ENCODE peak calls at places on chromosomes 13 and 19, in four cellular contexts. One of them, this sample, is unnamed.

GRCh38 chr19:45443462-45444317 is 20.0 kb upstream of the ERCC1 start:
- DNase-seq in B cell: peak; percentile 81
- DNase-seq in astrocyte of the spinal cord: peak; percentile 85
- DNase-seq in heart right ventricle: peak; percentile 99
- DNase-seq in this sample: peak; percentile 97

GRCh38 chr19:4303778-4304508 is 455 bp upstream of the FSD1 start:
- DNase-seq in B cell: no peak
- DNase-seq in astrocyte of the spinal cord: no peak
- DNase-seq in heart right ventricle: no peak
- DNase-seq in this sample: peak; percentile 18

GRCh38 chr13:41065098-41065497 is 3.8 kb downstream of the WBP4 start:
- DNase-seq in B cell: no peak
- DNase-seq in astrocyte of the spinal cord: peak; percentile 90
- DNase-seq in heart right ventricle: no peak
- DNase-seq in this sample: no peak

GRCh38 chr13:114109646-114110045 is 22.8 kb downstream of the RASA3 start:
- DNase-seq in B cell: no peak
- DNase-seq in astrocyte of the spinal cord: no peak
- DNase-seq in heart right ventricle: no peak
- DNase-seq in this sample: no peak

GRCh38 chr19:44692379-44692721 is 6.6 kb upstream of the CEACAM16 start:
- DNase-seq in B cell: no peak
- DNase-seq in astrocyte of the spinal cord: no peak
- DNase-seq in heart right ventricle: no peak
- DNase-seq in this sample: no peak

GRCh38 chr13:76886005-76886291 is 257 bp downstream of the KCTD12 start:
- DNase-seq in B cell: no peak
- DNase-seq in astrocyte of the spinal cord: no peak
- DNase-seq in heart right ventricle: no peak
- DNase-seq in this sample: no peak

GRCh38 chr19:7554565-7554964 is 19.0 kb downstream of the PNPLA6 start:
- DNase-seq in B cell: peak; percentile 0
- DNase-seq in astrocyte of the spinal cord: no peak
- DNase-seq in heart right ventricle: no peak
- DNase-seq in this sample: no peak

GRCh38 chr13:111058796-111059506 is 56.2 kb upstream of the ARHGEF7 start:
- DNase-seq in B cell: no peak
- DNase-seq in astrocyte of the spinal cord: no peak
- DNase-seq in heart right ventricle: no peak
- DNase-seq in this sample: no peak

GRCh38 chr13:74040200-74040599 is 94.0 kb downstream of the KLF12 start:
- DNase-seq in B cell: no peak
- DNase-seq in astrocyte of the spinal cord: peak; percentile 29
- DNase-seq in heart right ventricle: peak; percentile 33
- DNase-seq in this sample: peak; percentile 77

GRCh38 chr19:55550321-55550650 is 4.9 kb upstream of the SBK3 start:
- DNase-seq in B cell: no peak
- DNase-seq in astrocyte of the spinal cord: no peak
- DNase-seq in heart right ventricle: no peak
- DNase-seq in this sample: no peak

GRCh38 chr13:102597029-102598015 is 536 bp downstream of the TPP2 start:
- DNase-seq in B cell: no peak
- DNase-seq in astrocyte of the spinal cord: peak; percentile 41
- DNase-seq in heart right ventricle: no peak
- DNase-seq in this sample: peak; percentile 25

GRCh38 chr19:54952591-54953344 is 5.4 kb upstream of the NLRP7 start:
- DNase-seq in B cell: no peak
- DNase-seq in astrocyte of the spinal cord: peak; percentile 36
- DNase-seq in heart right ventricle: no peak
- DNase-seq in this sample: no peak

GRCh38 chr19:41801682-41802317 is 5.4 kb downstream of the CEACAM3 start:
- DNase-seq in B cell: no peak
- DNase-seq in astrocyte of the spinal cord: no peak
- DNase-seq in heart right ventricle: no peak
- DNase-seq in this sample: no peak

GRCh38 chr19:39428309-39429112 is 7.2 kb downstream of the RPS16 start:
- DNase-seq in B cell: no peak
- DNase-seq in astrocyte of the spinal cord: peak; percentile 95
- DNase-seq in heart right ventricle: peak; percentile 77
- DNase-seq in this sample: no peak

GRCh38 chr13:113848431-113849260 is 15.2 kb downstream of the GAS6 start:
- DNase-seq in B cell: no peak
- DNase-seq in astrocyte of the spinal cord: no peak
- DNase-seq in heart right ventricle: no peak
- DNase-seq in this sample: no peak

GRCh38 chr13:75839418-75839817 is 203.3 kb downstream of the LMO7 start:
- DNase-seq in B cell: no peak
- DNase-seq in astrocyte of the spinal cord: no peak
- DNase-seq in heart right ventricle: no peak
- DNase-seq in this sample: no peak

GRCh38 chr13:91664036-91664435 is 265.6 kb downstream of the GPC5 start:
- DNase-seq in B cell: no peak
- DNase-seq in astrocyte of the spinal cord: no peak
- DNase-seq in heart right ventricle: no peak
- DNase-seq in this sample: no peak

GRCh38 chr13:92805766-92806165 is 420.8 kb upstream of the GPC6 start:
- DNase-seq in B cell: no peak
- DNase-seq in astrocyte of the spinal cord: no peak
- DNase-seq in heart right ventricle: no peak
- DNase-seq in this sample: no peak

GRCh38 chr13:103671547-103671946 is 605.3 kb upstream of the SLC10A2 start:
- DNase-seq in B cell: no peak
- DNase-seq in astrocyte of the spinal cord: no peak
- DNase-seq in heart right ventricle: no peak
- DNase-seq in this sample: no peak

GRCh38 chr19:6198896-6199239 is 63.4 kb downstream of the ACSBG2 start:
- DNase-seq in B cell: no peak
- DNase-seq in astrocyte of the spinal cord: no peak
- DNase-seq in heart right ventricle: no peak
- DNase-seq in this sample: no peak

GRCh38 chr13:99970761-99971575 is 599 bp downstream of the ZIC5 start:
- DNase-seq in B cell: no peak
- DNase-seq in astrocyte of the spinal cord: no peak
- DNase-seq in heart right ventricle: no peak
- DNase-seq in this sample: no peak

GRCh38 chr13:98540476-98540875 is 36.4 kb downstream of the STK24 start:
- DNase-seq in B cell: no peak
- DNase-seq in astrocyte of the spinal cord: no peak
- DNase-seq in heart right ventricle: no peak
- DNase-seq in this sample: no peak

GRCh38 chr13:66009241-66009640 is 1220.9 kb downstream of the PCDH9 start:
- DNase-seq in B cell: no peak
- DNase-seq in astrocyte of the spinal cord: no peak
- DNase-seq in heart right ventricle: no peak
- DNase-seq in this sample: no peak

GRCh38 chr13:49657241-49657641 is 28.9 kb downstream of the ARL11 start:
- DNase-seq in B cell: no peak
- DNase-seq in astrocyte of the spinal cord: no peak
- DNase-seq in heart right ventricle: no peak
- DNase-seq in this sample: no peak

GRCh38 chr13:34155931-34156607 is 338.1 kb downstream of the RFC3 start:
- DNase-seq in B cell: no peak
- DNase-seq in astrocyte of the spinal cord: peak; percentile 71
- DNase-seq in heart right ventricle: no peak
- DNase-seq in this sample: no peak

DNA sequence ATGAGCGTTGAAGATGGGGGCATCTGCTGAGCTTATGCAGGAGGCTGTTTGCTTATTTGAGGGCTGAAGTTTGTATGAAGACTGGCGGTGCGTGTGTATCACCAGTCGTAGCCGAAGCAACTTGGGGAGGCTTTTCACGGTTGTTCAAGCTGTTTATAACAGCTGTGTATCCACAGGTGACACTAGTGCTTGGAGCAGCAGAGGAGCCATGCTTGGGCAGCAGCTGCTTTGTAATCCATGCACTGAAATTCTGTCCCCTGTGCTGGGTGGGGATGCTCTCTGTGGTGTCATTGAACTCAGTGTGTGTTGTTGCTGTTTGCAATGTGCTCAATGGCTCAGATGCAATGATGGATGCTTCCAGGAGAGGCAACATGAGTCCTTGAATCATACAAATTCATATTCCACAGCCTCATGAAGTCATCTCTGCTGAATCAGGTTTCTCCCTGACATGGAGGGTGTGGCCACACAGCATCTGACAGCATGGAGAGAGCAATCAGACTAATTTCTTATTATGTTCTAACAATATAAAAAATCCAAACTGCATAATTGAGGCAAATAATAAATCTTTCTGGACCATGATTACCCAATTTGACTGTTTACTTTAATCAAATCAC is 18.8 kb upstream of the GTF3A start:
- DNase-seq in B cell: no peak
- DNase-seq in astrocyte of the spinal cord: no peak
- DNase-seq in heart right ventricle: no peak
- DNase-seq in this sample: no peak
- TF ChIP-seq CTCF in B cell: no peak
- TF ChIP-seq CTCF in astrocyte of the spinal cord: no peak
- TF ChIP-seq CTCF in heart right ventricle: no peak
- TF ChIP-seq CTCF in this sample: no peak

DNA sequence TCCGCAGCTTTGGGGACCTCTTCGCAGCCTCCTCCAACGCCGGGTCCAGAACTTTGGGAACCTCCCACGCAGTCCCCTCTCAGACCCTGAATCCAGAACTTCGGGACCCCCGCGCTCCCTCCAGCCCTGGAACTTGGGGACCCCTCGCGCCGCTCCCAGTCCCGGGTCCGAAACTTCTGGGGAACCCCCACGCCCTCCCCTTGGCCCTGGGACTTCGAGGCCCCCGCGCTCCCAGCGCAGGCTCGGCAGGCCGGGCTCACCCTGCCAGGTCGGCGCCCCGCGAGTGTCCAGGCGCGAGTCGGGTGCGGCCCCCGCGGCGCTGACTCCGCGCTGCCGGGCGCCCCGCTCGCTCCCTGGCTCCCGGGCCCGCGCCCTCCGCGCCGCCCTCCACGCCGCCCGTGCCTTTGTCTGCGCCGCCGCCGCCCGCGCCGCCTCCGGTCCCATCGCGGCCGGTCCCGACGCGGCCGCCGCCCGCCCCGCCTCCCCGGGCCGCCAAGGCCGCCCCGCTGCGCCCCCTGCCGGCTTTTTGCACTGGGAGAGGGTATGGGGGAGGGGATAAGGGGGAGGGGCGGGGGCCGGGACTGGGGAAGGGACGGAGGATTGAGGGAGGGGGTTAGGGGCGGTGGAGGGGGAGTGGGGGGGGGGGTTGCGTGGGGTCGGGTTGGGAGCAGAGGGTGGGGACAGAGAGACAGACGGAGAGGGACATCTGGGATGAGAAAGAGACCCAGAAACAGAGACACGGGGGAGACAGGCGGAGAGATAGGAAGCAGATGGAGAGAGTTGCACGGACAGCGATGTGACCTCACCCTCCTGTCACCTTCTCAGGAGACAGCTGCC is at the start of gene HOMER3:
- DNase-seq in B cell: peak; percentile 78
- DNase-seq in astrocyte of the spinal cord: peak; percentile 29
- DNase-seq in heart right ventricle: peak; percentile 88
- DNase-seq in this sample: peak; percentile 75
- TF ChIP-seq CTCF in B cell: no peak
- TF ChIP-seq CTCF in astrocyte of the spinal cord: peak; percentile 44
- TF ChIP-seq CTCF in heart right ventricle: peak; percentile 27
- TF ChIP-seq CTCF in this sample: peak; percentile 41

GRCh38 chr19:1672038-1672768 is 19.8 kb upstream of the TCF3 start:
- DNase-seq in B cell: peak; percentile 71
- DNase-seq in astrocyte of the spinal cord: no peak
- DNase-seq in heart right ventricle: peak; percentile 50
- DNase-seq in this sample: peak; percentile 60

GRCh38 chr19:1671716-1672037 is 19.3 kb upstream of the TCF3 start:
- DNase-seq in B cell: peak; percentile 48
- DNase-seq in astrocyte of the spinal cord: no peak
- DNase-seq in heart right ventricle: no peak
- DNase-seq in this sample: peak; percentile 40

GRCh38 chr19:1668048-1668338 is 15.6 kb upstream of the TCF3 start:
- DNase-seq in B cell: no peak
- DNase-seq in astrocyte of the spinal cord: no peak
- DNase-seq in heart right ventricle: no peak
- DNase-seq in this sample: no peak

GRCh38 chr19:1665565-1666047 is 13.2 kb upstream of the TCF3 start:
- DNase-seq in B cell: peak; percentile 58
- DNase-seq in astrocyte of the spinal cord: no peak
- DNase-seq in heart right ventricle: no peak
- DNase-seq in this sample: no peak

GRCh38 chr19:1668339-1669123 is 16.1 kb upstream of the TCF3 start:
- DNase-seq in B cell: peak; percentile 79
- DNase-seq in astrocyte of the spinal cord: no peak
- DNase-seq in heart right ventricle: no peak
- DNase-seq in this sample: peak; percentile 68
- TF ChIP-seq CTCF in B cell: no peak
- TF ChIP-seq CTCF in astrocyte of the spinal cord: no peak
- TF ChIP-seq CTCF in heart right ventricle: no peak
- TF ChIP-seq CTCF in this sample: no peak

GRCh38 chr13:27967203-27967735 is 1.8 kb downstream of the CDX2 start:
- DNase-seq in B cell: no peak
- DNase-seq in astrocyte of the spinal cord: no peak
- DNase-seq in heart right ventricle: no peak
- DNase-seq in this sample: no peak

GRCh38 chr13:27969866-27970229 is 733 bp upstream of the CDX2 start:
- DNase-seq in B cell: no peak
- DNase-seq in astrocyte of the spinal cord: no peak
- DNase-seq in heart right ventricle: no peak
- DNase-seq in this sample: no peak

GRCh38 chr13:27967736-27968315 is 1.3 kb downstream of the CDX2 start:
- DNase-seq in B cell: no peak
- DNase-seq in astrocyte of the spinal cord: no peak
- DNase-seq in heart right ventricle: no peak
- DNase-seq in this sample: no peak

GRCh38 chr13:27969073-27969865 is at the start of gene CDX2:
- DNase-seq in B cell: no peak
- DNase-seq in astrocyte of the spinal cord: no peak
- DNase-seq in heart right ventricle: no peak
- DNase-seq in this sample: no peak

GRCh38 chr13:27968316-27969072 is 621 bp downstream of the CDX2 start:
- DNase-seq in B cell: no peak
- DNase-seq in astrocyte of the spinal cord: no peak
- DNase-seq in heart right ventricle: no peak
- DNase-seq in this sample: no peak
- TF ChIP-seq CTCF in B cell: no peak
- TF ChIP-seq CTCF in astrocyte of the spinal cord: no peak
- TF ChIP-seq CTCF in heart right ventricle: no peak
- TF ChIP-seq CTCF in this sample: no peak

GRCh38 chr19:35065574-35065973 is 24.1 kb downstream of the HPN start:
- DNase-seq in B cell: no peak
- DNase-seq in astrocyte of the spinal cord: no peak
- DNase-seq in heart right ventricle: no peak
- DNase-seq in this sample: no peak
- TF ChIP-seq CTCF in B cell: no peak
- TF ChIP-seq CTCF in astrocyte of the spinal cord: no peak
- TF ChIP-seq CTCF in heart right ventricle: no peak
- TF ChIP-seq CTCF in this sample: no peak

GRCh38 chr13:109273326-109273751 is 513.0 kb downstream of the IRS2 start:
- DNase-seq in B cell: no peak
- DNase-seq in astrocyte of the spinal cord: peak; percentile 37
- DNase-seq in heart right ventricle: no peak
- DNase-seq in this sample: no peak

GRCh38 chr13:109275390-109275789 is 511.0 kb downstream of the IRS2 start:
- DNase-seq in B cell: no peak
- DNase-seq in astrocyte of the spinal cord: no peak
- DNase-seq in heart right ventricle: no peak
- DNase-seq in this sample: no peak

GRCh38 chr13:109274188-109274821 is 512.1 kb downstream of the IRS2 start:
- DNase-seq in B cell: no peak
- DNase-seq in astrocyte of the spinal cord: peak; percentile 70
- DNase-seq in heart right ventricle: no peak
- DNase-seq in this sample: peak; percentile 49

GRCh38 chr13:109276261-109276660 is 510.1 kb downstream of the IRS2 start:
- DNase-seq in B cell: no peak
- DNase-seq in astrocyte of the spinal cord: no peak
- DNase-seq in heart right ventricle: no peak
- DNase-seq in this sample: no peak

GRCh38 chr13:109275848-109276247 is 510.5 kb downstream of the IRS2 start:
- DNase-seq in B cell: no peak
- DNase-seq in astrocyte of the spinal cord: peak; percentile 25
- DNase-seq in heart right ventricle: no peak
- DNase-seq in this sample: no peak
- TF ChIP-seq CTCF in B cell: no peak
- TF ChIP-seq CTCF in astrocyte of the spinal cord: peak; percentile 41
- TF ChIP-seq CTCF in heart right ventricle: peak; percentile 14
- TF ChIP-seq CTCF in this sample: no peak